ENCODE peak calls at places on chromosome X, in five cellular contexts. K, P, Z, L and F are unnamed samples.

GRCh38 chrX:27162496-27162895 is 300.6 kb downstream of the PPP4R3C start:
- DNase-seq in L (no peak), P (no peak), K (no peak), Z (no peak), F (no peak)

GRCh38 chrX:21479695-21480280 is 105.6 kb downstream of the CNKSR2 start:
- DNase-seq in P (no peak), Z (peak; percentile 67), L (peak; percentile 29), K (no peak), F (peak; percentile 59)

GRCh38 chrX:73262991-73263390 is 48.3 kb upstream of the NAP1L2 start:
- DNase-seq in K (no peak), L (no peak), Z (no peak), P (no peak), F (peak; percentile 2)

GRCh38 chrX:41946973-41947612 is 23.7 kb upstream of the CASK start:
- DNase-seq in P (no peak), K (no peak), Z (no peak), L (no peak), F (no peak)

GRCh38 chrX:107715331-107716044 is 60.1 kb downstream of the TSC22D3 start:
- DNase-seq in L (peak; percentile 12), P (no peak), K (peak; percentile 5), Z (no peak), F (no peak)

GRCh38 chrX:106178826-106179225 is 10.7 kb downstream of the PWWP3B start:
- DNase-seq in Z (no peak), K (no peak), P (no peak), L (no peak), F (no peak)

GRCh38 chrX:57918750-57919436 is 8.6 kb upstream of the ZXDA start:
- DNase-seq in Z (peak; percentile 51), P (no peak), K (no peak), L (no peak), F (peak; percentile 38)

GRCh38 chrX:152025656-152026440 is 51.4 kb upstream of the GABRE start:
- DNase-seq in K (no peak), L (no peak), P (no peak), Z (no peak), F (no peak)

GRCh38 chrX:16148896-16149295 is 18.4 kb upstream of the MAGEB17 start:
- DNase-seq in L (no peak), K (no peak), P (no peak), Z (no peak), F (no peak)

GRCh38 chrX:123138473-123138872 is 45.6 kb upstream of the GRIA3 start:
- DNase-seq in Z (no peak), K (no peak), L (peak; percentile 34), P (no peak), F (no peak)

GRCh38 chrX:71626576-71626975 is 8.3 kb upstream of the CXCR3 start:
- DNase-seq in P (no peak), L (no peak), K (no peak), Z (no peak), F (no peak)

GRCh38 chrX:39724544-39724943 is 373.2 kb downstream of the BCOR start:
- DNase-seq in Z (no peak), P (no peak), L (no peak), K (no peak), F (no peak)

GRCh38 chrX:124209792-124210576 is 122.5 kb upstream of the TEX13D start:
- DNase-seq in P (no peak), Z (no peak), L (no peak), K (no peak), F (no peak)

GRCh38 chrX:7330971-7331746 is 183.2 kb upstream of the PUDP start:
- DNase-seq in K (no peak), L (peak; percentile 92), P (no peak), Z (no peak), F (no peak)

GRCh38 chrX:72083291-72083690 is 48.4 kb downstream of the RTL5 start:
- DNase-seq in L (no peak), K (no peak), Z (no peak), P (no peak), F (no peak)

GRCh38 chrX:72477787-72478186 is 94.9 kb downstream of the HDAC8 start:
- DNase-seq in Z (no peak), L (no peak), P (no peak), K (no peak), F (no peak)

GRCh38 chrX:123993904-123994635 is 32.6 kb downstream of the STAG2 start:
- DNase-seq in K (no peak), Z (no peak), L (no peak), P (no peak), F (no peak)

GRCh38 chrX:46637937-46638336 is 64.4 kb downstream of the CHST7 start:
- DNase-seq in P (no peak), K (no peak), Z (no peak), L (peak; percentile 5), F (no peak)

GRCh38 chrX:42028113-42028512 is 104.8 kb upstream of the CASK start:
- DNase-seq in L (no peak), Z (no peak), K (no peak), P (no peak), F (no peak)

GRCh38 chrX:131063613-131064012 is 5.5 kb downstream of the ARHGAP36 start:
- DNase-seq in L (no peak), P (no peak), K (no peak), Z (no peak), F (no peak)

GRCh38 chrX:68695206-68695845 is 47.9 kb downstream of the STARD8 start:
- DNase-seq in Z (no peak), L (no peak), K (no peak), P (no peak), F (no peak)

GRCh38 chrX:12548746-12549145 is 242.5 kb upstream of the PRPS2 start:
- DNase-seq in P (no peak), Z (no peak), L (no peak), K (no peak), F (no peak)

GRCh38 chrX:71652405-71652804 is 14.9 kb upstream of the LOC101059915 start:
- DNase-seq in P (peak; percentile 15), Z (peak; percentile 27), K (peak; percentile 47), L (peak; percentile 32), F (peak; percentile 67)

GRCh38 chrX:72003811-72004750 is 93.4 kb downstream of the NHSL2 start:
- DNase-seq in K (no peak), L (no peak), P (no peak), Z (no peak), F (no peak)

GRCh38 chrX:15336023-15336413 is 695 bp upstream of the PIGA start:
- DNase-seq in K (peak; percentile 51), Z (peak; percentile 17), L (peak; percentile 29), P (no peak), F (peak; percentile 61)

GRCh38 chrX:46713672-46714487 is 45.0 kb downstream of the SLC9A7 start:
- DNase-seq in K (no peak), L (peak; percentile 19), P (no peak), Z (no peak), F (no peak)